ENCODE peak calls at places on chromosomes 2 and 18, in five cellular contexts. C is HL-60, D is GM12878, E is K562, X is GM23338. F is an unnamed sample.
A peak's percentile ranks its signal among the peaks of the same experiment; 100 is the strongest.

GRCh38 chr18:69580107-69580506 is 179.4 kb downstream of the DOK6 start:
- DNase-seq in X (peak; percentile 28), D (peak; percentile 5), C (peak; percentile 58), E (no peak), F (no peak)

GRCh38 chr2:238811293-238811692 is 36.6 kb upstream of the TWIST2 start:
- DNase-seq in E (no peak), D (no peak), C (no peak), X (no peak), F (no peak)

GRCh38 chr2:181904022-181904632 is 12.6 kb downstream of the ITPRID2 start:
- DNase-seq in X (peak; percentile 62), D (no peak), E (peak; percentile 38), C (peak; percentile 11), F (no peak)

GRCh38 chr2:45929674-45930395 is 278.4 kb downstream of the PRKCE start:
- DNase-seq in C (no peak), E (no peak), D (no peak), X (no peak), F (no peak)

GRCh38 chr2:144183744-144184143 is 336.2 kb downstream of the ZEB2 start:
- DNase-seq in E (no peak), X (no peak), D (peak; percentile 61), C (no peak), F (no peak)

GRCh38 chr2:64987001-64987962 is 1.9 kb upstream of the SLC1A4 start:
- DNase-seq in C (no peak), D (peak; percentile 68), E (peak; percentile 48), X (no peak), F (no peak)

GRCh38 chr2:203688798-203689197 is 17.6 kb upstream of the CD28 start:
- DNase-seq in D (peak; percentile 68), E (no peak), X (peak; percentile 9), C (peak; percentile 47), F (no peak)

GRCh38 chr2:108377411-108377810 is 343 bp upstream of the SULT1C4 start:
- DNase-seq in E (no peak), D (no peak), X (no peak), C (no peak), F (no peak)

GRCh38 chr2:74516650-74517049 is 2.4 kb downstream of the TLX2 start:
- DNase-seq in X (no peak), E (no peak), D (no peak), C (no peak), F (no peak)

GRCh38 chr18:51603551-51603950 is 406.1 kb upstream of the MEX3C start:
- DNase-seq in C (no peak), D (no peak), E (no peak), X (no peak), F (no peak)

GRCh38 chr2:134558208-134558890 is 160.5 kb downstream of the TMEM163 start:
- DNase-seq in E (no peak), D (no peak), X (no peak), C (no peak), F (no peak)

GRCh38 chr2:208354964-208355381 is 51.6 kb upstream of the PTH2R start:
- DNase-seq in D (no peak), E (no peak), X (no peak), C (peak; percentile 65), F (no peak)

GRCh38 chr18:46338213-46338612 is 234.0 kb downstream of the HAUS1 start:
- DNase-seq in X (peak; percentile 57), C (no peak), D (no peak), E (no peak), F (peak; percentile 30)

GRCh38 chr2:117702098-117702497 is 112.4 kb upstream of the DDX18 start:
- DNase-seq in C (no peak), X (no peak), D (no peak), E (no peak), F (no peak)

GRCh38 chr2:65529419-65529818 is 97.0 kb upstream of the SPRED2 start:
- DNase-seq in E (no peak), X (no peak), C (no peak), D (no peak), F (no peak)

GRCh38 chr2:222052934-222053367 is 245.8 kb downstream of the PAX3 start:
- DNase-seq in X (peak; percentile 92), D (no peak), E (no peak), C (no peak), F (no peak)

GRCh38 chr2:24362253-24362652 is 1.9 kb upstream of the ITSN2 start:
- DNase-seq in C (no peak), X (no peak), D (no peak), E (peak; percentile 30), F (no peak)

GRCh38 chr18:50748243-50749229 is 71.3 kb downstream of the MRO start:
- DNase-seq in C (no peak), E (no peak), D (no peak), X (peak; percentile 31), F (no peak)

GRCh38 chr2:173657996-173658717 is 303.5 kb downstream of the CDCA7 start:
- DNase-seq in X (no peak), D (no peak), C (no peak), E (no peak), F (no peak)

GRCh38 chr2:37617119-37617892 is 54.1 kb downstream of the CDC42EP3 start:
- DNase-seq in X (no peak), E (no peak), D (no peak), C (peak; percentile 76), F (no peak)

GRCh38 chr2:219531639-219532377 is 11.8 kb downstream of the CHPF start:
- DNase-seq in D (no peak), C (no peak), X (no peak), E (no peak), F (no peak)

GRCh38 chr2:136116111-136116812 is 1.7 kb downstream of the CXCR4 start:
- DNase-seq in X (peak; percentile 69), E (peak; percentile 15), C (peak; percentile 91), D (no peak), F (peak; percentile 68)

GRCh38 chr2:226732478-226733188 is 67.0 kb downstream of the IRS1 start:
- DNase-seq in E (no peak), C (no peak), X (no peak), D (no peak), F (no peak)

GRCh38 chr18:46877329-46877987 is 39.8 kb downstream of the PIAS2 start:
- DNase-seq in X (no peak), D (no peak), C (peak; percentile 50), E (no peak), F (no peak)

GRCh38 chr2:233059797-233060499 is at the start of gene INPP5D:
- DNase-seq in D (no peak), E (no peak), X (no peak), C (peak; percentile 96), F (peak; percentile 70)

GRCh38 chr2:37720533-37721218 is 49.2 kb upstream of the CDC42EP3 start:
- DNase-seq in X (no peak), D (no peak), C (no peak), E (no peak), F (no peak)

GRCh38 chr2:102839668-102840388 is 78.0 kb downstream of the TMEM182 start:
- DNase-seq in D (peak; percentile 3), C (peak; percentile 23), X (peak; percentile 89), E (peak; percentile 34), F (no peak)

GRCh38 chr18:3603460-3604259 is 153.7 kb downstream of the TGIF1 start:
- DNase-seq in X (peak; percentile 94), E (peak; percentile 72), C (peak; percentile 59), D (no peak), F (peak; percentile 71)
- TF ChIP-seq POLR2AphosphoS5 in X (peak; percentile 55), E (peak; percentile 74), C (no peak), D (no peak), F (peak; percentile 36)

DNA sequence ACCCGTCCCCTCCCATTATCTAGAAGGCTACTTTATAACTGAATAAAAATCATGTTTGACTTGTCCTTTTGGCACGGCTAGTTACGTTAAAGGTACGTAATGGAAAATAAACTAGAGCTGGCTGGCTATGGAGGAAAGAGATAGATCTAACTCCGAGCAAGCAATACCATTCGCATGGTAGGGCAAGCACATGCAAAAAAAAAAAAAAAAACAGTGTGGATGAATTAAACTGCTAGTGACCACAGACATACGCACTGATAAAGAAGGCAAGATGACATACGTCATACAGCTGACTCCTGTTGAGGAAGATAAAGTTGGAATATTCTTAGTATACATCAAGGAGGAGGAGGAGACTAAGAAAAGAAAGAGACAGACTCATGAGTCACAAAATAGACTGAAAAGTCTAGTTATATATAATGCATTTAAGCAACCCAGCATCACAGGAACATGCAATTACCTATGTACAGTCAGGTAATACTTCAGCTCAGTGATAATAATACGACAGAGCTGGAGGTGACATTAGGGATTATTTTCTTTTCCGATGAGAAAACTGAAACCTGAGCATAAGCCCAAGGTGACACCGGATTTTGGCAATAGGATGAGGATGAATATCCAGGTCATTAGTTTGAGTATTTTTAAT is 37.9 kb upstream of the NARS1 start:
- DNase-seq in E (peak; percentile 82), D (no peak), X (no peak), C (no peak), F (no peak)
- TF ChIP-seq POLR2AphosphoS5 in E (peak; percentile 69), D (no peak), X (no peak), C (no peak), F (no peak)

DNA sequence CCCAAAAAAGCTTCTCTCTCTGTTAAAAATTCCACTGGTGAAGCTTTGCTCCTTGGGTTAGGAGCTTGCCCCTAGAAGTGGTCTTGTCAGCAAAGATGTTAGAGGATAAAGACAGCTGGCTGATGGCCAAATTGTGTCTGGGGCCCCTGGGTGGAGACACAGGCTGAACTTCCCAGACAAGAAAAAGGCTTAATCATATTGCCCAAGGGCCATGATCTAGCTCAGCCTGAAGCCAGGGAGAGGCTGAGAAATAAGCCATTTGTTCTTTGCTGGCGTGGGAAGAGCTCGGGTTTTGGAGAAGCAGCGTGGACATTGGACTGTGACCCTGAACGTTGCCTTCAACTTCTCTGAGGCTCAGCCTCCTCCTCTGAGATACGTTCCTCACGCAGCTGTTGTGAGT is 153.0 kb downstream of the ZFP36L2 start:
- DNase-seq in E (peak; percentile 71), X (no peak), C (peak; percentile 67), D (no peak), F (no peak)
- TF ChIP-seq POLR2AphosphoS5 in E (no peak), X (no peak), C (no peak), D (no peak), F (no peak)

DNA sequence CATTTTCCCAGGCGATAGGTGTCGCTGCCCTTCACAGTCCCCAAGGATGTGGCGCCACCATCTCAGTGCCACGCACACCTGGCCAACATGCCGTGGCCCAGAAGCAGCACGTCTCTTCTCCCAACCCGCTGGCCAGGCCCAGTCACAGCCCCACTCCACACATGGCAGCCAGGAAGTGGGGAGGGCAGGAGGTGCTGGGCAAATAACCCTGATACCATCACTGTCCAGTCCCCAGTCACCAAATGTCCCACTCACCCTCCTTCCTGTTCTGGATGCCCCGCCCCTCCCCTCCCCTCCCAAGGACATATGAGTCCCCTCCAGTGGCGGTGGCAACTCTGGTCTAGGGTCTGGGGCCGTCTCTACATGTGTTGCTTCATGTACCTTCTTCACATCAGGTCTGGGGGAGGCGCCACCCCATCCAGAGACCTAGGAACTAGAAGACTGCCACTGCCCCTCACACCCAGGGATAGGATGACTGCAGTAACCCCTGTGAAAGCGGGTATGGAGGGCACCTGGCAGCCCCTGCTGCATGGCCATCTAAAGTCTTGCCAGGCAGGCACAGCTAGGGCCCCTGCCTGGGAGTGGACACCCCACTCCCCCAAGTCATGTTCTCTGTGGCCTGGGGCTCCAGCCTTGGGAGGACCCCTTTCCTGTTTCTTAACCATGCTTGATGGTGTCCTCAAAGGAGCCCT is 7.3 kb upstream of the CAPN10 start:
- DNase-seq in C (peak; percentile 16), X (no peak), E (no peak), D (no peak), F (no peak)
- TF ChIP-seq POLR2AphosphoS5 in C (no peak), X (no peak), E (no peak), D (no peak), F (no peak)